ENCODE peak calls at places on chromosomes 11 and 22, in seven cellular contexts. U, O, N, H, Y, P and E are unnamed samples.
A peak's percentile ranks its signal among the peaks of the same experiment; 100 is the strongest.

GRCh38 chr11:96090711-96091110 is 166.8 kb upstream of the MTMR2 start:
- DNase-seq in U (no peak), O (no peak), N (no peak), H (peak; percentile 57), Y (peak; percentile 77), P (no peak), E (no peak)

GRCh38 chr11:17472467-17472866 is 4.2 kb downstream of the ABCC8 start:
- DNase-seq in U (no peak), O (no peak), N (no peak), H (no peak), Y (no peak), P (no peak), E (no peak)

GRCh38 chr22:30416403-30416802 is 9.2 kb upstream of the MTFP1 start:
- DNase-seq in U (no peak), O (no peak), N (no peak), H (no peak), Y (peak; percentile 25), P (no peak), E (no peak)

GRCh38 chr11:118886681-118887111 is 3.0 kb downstream of the CXCR5 start:
- DNase-seq in U (no peak), O (no peak), N (no peak), H (no peak), Y (no peak), P (no peak), E (no peak)

GRCh38 chr22:32097018-32097417 is 54.0 kb downstream of the SLC5A1 start:
- DNase-seq in U (no peak), O (no peak), N (no peak), H (no peak), Y (no peak), P (no peak), E (no peak)

GRCh38 chr11:10303558-10304363 is 1.1 kb upstream of the ADM start:
- DNase-seq in U (no peak), O (peak; percentile 28), N (no peak), H (no peak), Y (peak; percentile 52), P (peak; percentile 24), E (peak; percentile 56)

GRCh38 chr11:91194551-91194950 is 971.7 kb upstream of the CHORDC1 start:
- DNase-seq in U (no peak), O (no peak), N (no peak), H (no peak), Y (no peak), P (no peak), E (no peak)

GRCh38 chr11:104705475-104706195 is 192.6 kb downstream of the CASP12 start:
- DNase-seq in U (no peak), O (peak; percentile 10), N (peak; percentile 21), H (no peak), Y (peak; percentile 19), P (no peak), E (peak; percentile 57)

GRCh38 chr11:66950113-66950535 is 8.1 kb downstream of the PC start:
- DNase-seq in U (peak; percentile 72), O (no peak), N (no peak), H (no peak), Y (peak; percentile 91), P (no peak), E (no peak)

GRCh38 chr11:46776878-46777277 is 57.9 kb downstream of the F2 start:
- DNase-seq in U (no peak), O (no peak), N (no peak), H (no peak), Y (no peak), P (no peak), E (no peak)

GRCh38 chr22:44735518-44736428 is 16.6 kb upstream of the ARHGAP8 start:
- DNase-seq in U (no peak), O (peak; percentile 74), N (no peak), H (no peak), Y (peak; percentile 25), P (peak; percentile 82), E (peak; percentile 75)

GRCh38 chr11:74444173-74444832 is 23.0 kb downstream of the KCNE3 start:
- DNase-seq in U (no peak), O (no peak), N (no peak), H (no peak), Y (no peak), P (peak; percentile 9), E (no peak)

GRCh38 chr11:65300621-65301290 is 13.9 kb upstream of the CDC42EP2 start:
- DNase-seq in U (no peak), O (no peak), N (no peak), H (no peak), Y (no peak), P (no peak), E (no peak)

GRCh38 chr11:35030716-35031213 is 108.2 kb upstream of the CD44 start:
- DNase-seq in U (peak; percentile 75), O (peak; percentile 35), N (no peak), H (peak; percentile 64), Y (peak; percentile 98), P (no peak), E (peak; percentile 69)

GRCh38 chr22:19741053-19741452 is 17.7 kb downstream of the GP1BB start:
- DNase-seq in U (no peak), O (no peak), N (no peak), H (no peak), Y (no peak), P (no peak), E (no peak)

GRCh38 chr11:129267716-129268115 is 75.6 kb upstream of the ARHGAP32 start:
- DNase-seq in U (no peak), O (no peak), N (no peak), H (no peak), Y (no peak), P (no peak), E (no peak)

GRCh38 chr11:34719303-34719848 is 98.5 kb downstream of the EHF start:
- DNase-seq in U (no peak), O (no peak), N (no peak), H (no peak), Y (no peak), P (no peak), E (no peak)

GRCh38 chr22:20642668-20643179 is 131.2 kb upstream of the SERPIND1 start:
- DNase-seq in U (no peak), O (no peak), N (no peak), H (no peak), Y (no peak), P (no peak), E (no peak)

GRCh38 chr11:69444381-69445130 is 36.9 kb upstream of the LINC01488 start:
- DNase-seq in U (no peak), O (peak; percentile 70), N (no peak), H (peak; percentile 76), Y (peak; percentile 82), P (peak; percentile 48), E (peak; percentile 84)

GRCh38 chr11:69443968-69444364 is 37.5 kb upstream of the LINC01488 start:
- DNase-seq in U (no peak), O (no peak), N (no peak), H (no peak), Y (peak; percentile 41), P (no peak), E (no peak)

GRCh38 chr11:69443138-69443967 is 38.1 kb upstream of the LINC01488 start:
- DNase-seq in U (no peak), O (peak; percentile 93), N (peak; percentile 25), H (peak; percentile 79), Y (peak; percentile 90), P (peak; percentile 95), E (peak; percentile 92)

GRCh38 chr11:69442012-69442806 is 39.3 kb upstream of the LINC01488 start:
- DNase-seq in U (peak; percentile 49), O (no peak), N (no peak), H (no peak), Y (no peak), P (no peak), E (no peak)

GRCh38 chr11:69442807-69443137 is 38.7 kb upstream of the LINC01488 start:
- DNase-seq in U (no peak), O (peak; percentile 60), N (no peak), H (no peak), Y (no peak), P (no peak), E (no peak)
- H3K27ac ChIP-seq in U (no peak overlapping the region), O (peak overlapping the region; percentile 96), N (peak overlapping the region; percentile 87), H (peak overlapping the region; percentile 94), Y (peak overlapping the region; percentile 80), P (no peak overlapping the region), E (peak overlapping the region; percentile 78)

DNA sequence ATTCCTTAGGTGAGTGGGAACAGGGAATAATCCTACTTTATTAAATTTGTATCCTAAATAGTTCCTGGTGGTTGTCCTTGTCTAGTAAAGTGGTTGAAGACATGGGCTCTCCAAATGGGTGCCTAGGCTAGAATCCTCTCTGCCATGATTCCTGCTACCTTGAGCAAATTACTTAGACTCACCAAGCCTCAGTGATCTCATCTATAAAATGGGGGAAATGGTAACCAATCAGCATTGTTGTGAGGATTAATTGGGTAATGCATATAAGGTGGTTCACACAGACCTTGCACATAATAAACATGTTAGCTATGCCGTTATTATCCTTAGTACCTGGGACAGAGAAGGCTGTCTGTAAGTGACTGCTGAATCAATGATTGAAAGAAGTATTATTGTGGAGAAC is 109.9 kb downstream of the FAR1 start:
- DNase-seq in U (no peak), O (no peak), N (no peak), H (no peak), Y (no peak), P (no peak), E (no peak)
- H3K27me3 ChIP-seq in U (peaks cover 13% of the 10 kb centered on the region), O (peaks cover 82% of the 10 kb centered on the region), N (no peaks in the 10 kb centered on the region), H (no peaks in the 10 kb centered on the region), Y (peaks cover 2% of the 10 kb centered on the region), P (no peaks in the 10 kb centered on the region), E (no peaks in the 10 kb centered on the region)

DNA sequence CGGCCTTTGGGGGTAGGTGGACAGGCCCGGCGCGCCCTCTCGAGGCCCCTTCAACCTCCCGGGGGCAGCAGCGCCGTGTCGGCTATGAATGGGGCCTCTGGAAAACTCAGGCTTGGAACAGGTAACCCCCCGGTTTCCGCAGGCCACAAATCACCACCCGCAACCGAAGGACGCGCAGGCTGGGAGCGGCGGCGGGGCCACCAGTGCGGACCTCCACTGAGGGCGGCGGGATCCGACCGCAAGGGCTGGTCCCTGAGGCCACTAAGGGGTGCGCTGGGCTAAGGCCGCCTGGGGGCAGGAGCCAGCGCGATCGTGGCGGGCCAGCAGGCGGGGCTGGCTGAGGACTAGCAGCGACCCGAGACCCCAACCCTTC is 695 bp upstream of the ATF4 start:
- DNase-seq in U (no peak), O (peak; percentile 62), N (no peak), H (no peak), Y (no peak), P (peak; percentile 74), E (no peak)
- TF ChIP-seq CTCF in U (peak; percentile 21), O (peak; percentile 54), N (peak; percentile 38), H (peak; percentile 16), Y (peak; percentile 43), P (peak; percentile 43), E (peak; percentile 13)

DNA sequence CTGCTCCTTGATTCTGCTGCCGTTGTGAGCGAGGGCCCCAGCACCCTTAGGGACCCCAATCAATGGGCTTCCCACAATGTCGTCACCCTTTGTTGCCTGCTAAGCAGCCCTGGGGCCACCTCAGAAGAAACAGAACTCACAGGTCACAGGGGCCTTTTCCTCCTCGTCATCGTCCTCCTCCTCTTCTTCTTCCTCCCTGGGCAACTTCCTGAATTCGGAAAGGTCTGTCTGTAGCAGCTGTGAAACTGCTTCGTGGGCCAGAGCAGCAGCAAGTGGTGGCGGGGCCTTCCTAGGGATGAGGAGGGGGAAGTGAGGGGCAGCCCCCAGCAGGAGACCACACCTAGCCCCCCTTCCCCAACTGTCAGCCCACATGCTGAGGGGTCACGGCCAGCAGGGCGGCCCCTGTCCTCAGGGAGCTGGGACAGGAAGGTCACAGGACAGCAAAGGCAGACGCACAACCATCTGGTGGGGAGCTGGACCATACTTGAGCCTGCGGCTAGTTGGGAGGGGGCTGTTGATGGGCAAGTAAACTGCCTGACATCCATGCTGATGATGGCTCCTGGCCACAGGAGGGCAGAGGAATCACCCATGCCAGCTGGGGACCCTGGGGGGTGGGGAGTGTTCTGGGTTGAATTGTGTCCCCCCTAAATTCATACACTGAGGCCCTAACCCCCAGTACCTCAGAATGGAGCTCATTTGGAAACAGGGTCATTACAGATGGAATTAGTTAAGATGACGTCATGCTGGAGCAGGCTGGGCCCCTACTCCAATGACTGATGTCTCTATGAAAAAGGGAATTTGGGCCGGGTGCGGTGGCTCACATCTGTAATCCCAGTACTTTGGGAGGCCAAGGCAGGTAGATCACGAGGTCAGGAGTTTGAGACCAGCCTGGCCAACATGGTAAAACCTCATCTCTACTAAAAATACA is 13.0 kb downstream of the PPM1F start:
- DNase-seq in U (no peak), O (no peak), N (no peak), H (no peak), Y (no peak), P (no peak), E (peak; percentile 56)
- H3K27ac ChIP-seq in U (no peak overlapping the region), O (peak overlapping the region; percentile 98), N (peak overlapping the region; percentile 96), H (peak overlapping the region; percentile 21), Y (peak overlapping the region; percentile 10), P (no peak overlapping the region), E (peak overlapping the region; percentile 98)